ENCODE peak calls at places on chromosomes 1 and 21, in ten cellular contexts. C is thoracic aorta, P is body of pancreas, B is left ventricle myocardium inferior, U is breast epithelium, G is right lobe of liver, S is pancreas, M is cardiac muscle cell, E is lower lobe of right lung, Y is kidney epithelial cell. V is an unnamed sample. For H3K36me3, the result is how much of the 10 kb centered on the place peaks cover.

GRCh38 chr1:50105430-50105829 is 3.3 kb upstream of the ELAVL4 start:
- DNase-seq in C (no peak), P (no peak), B (no peak), U (no peak), G (no peak), S (no peak), M (peak), E (no peak), Y (no peak), V (no peak)

GRCh38 chr1:47201179-47201578 is 11.3 kb upstream of the PDZK1IP1 start:
- DNase-seq in C (no peak), P (no peak), B (no peak), U (no peak), G (no peak), S (no peak), M (no peak), E (no peak), Y (no peak), V (no peak)

GRCh38 chr1:207103892-207104373 is at the start of gene C4BPA:
- DNase-seq in C (no peak), P (peak), B (no peak), U (no peak), G (no peak), S (no peak), M (no peak), E (no peak), Y (no peak), V (peak)

GRCh38 chr21:9763807-9764206 is 757.6 kb upstream of the TPTE start:
- DNase-seq in C (no peak), P (no peak), B (no peak), U (no peak), G (no peak), S (no peak), M (no peak), E (no peak), Y (no peak), V (no peak)

GRCh38 chr1:245516178-245516829 is 361.5 kb downstream of the KIF26B start:
- DNase-seq in C (no peak), P (no peak), B (no peak), U (no peak), G (no peak), S (no peak), M (no peak), E (no peak), Y (no peak), V (no peak)

GRCh38 chr1:87684786-87685185 is 356.1 kb downstream of the LMO4 start:
- DNase-seq in C (no peak), P (no peak), B (no peak), U (no peak), G (no peak), S (no peak), M (no peak), E (no peak), Y (no peak), V (peak)

GRCh38 chr1:45038240-45038639 is 26.2 kb downstream of the UROD start:
- DNase-seq in C (no peak), P (no peak), B (no peak), U (no peak), G (no peak), S (no peak), M (no peak), E (no peak), Y (no peak), V (no peak)

GRCh38 chr1:975896-976683 is 5.8 kb downstream of the PERM1 start:
- DNase-seq in C (no peak), P (peak), B (no peak), U (peak), G (peak), S (peak), M (peak), E (peak), Y (no peak), V (peak)

GRCh38 chr1:101567582-101568189 is 330.9 kb downstream of the S1PR1 start:
- DNase-seq in C (no peak), P (peak), B (peak), U (no peak), G (peak), S (peak), M (peak), E (peak), Y (no peak), V (peak)

GRCh38 chr21:37451446-37451845 is 84.9 kb downstream of the DYRK1A start:
- DNase-seq in C (no peak), P (no peak), B (no peak), U (no peak), G (no peak), S (no peak), M (no peak), E (no peak), Y (no peak), V (no peak)

GRCh38 chr21:15141236-15141970 is 76.6 kb upstream of the NRIP1 start:
- DNase-seq in C (no peak), P (peak), B (no peak), U (no peak), G (peak), S (peak), M (no peak), E (peak), Y (no peak), V (peak)

GRCh38 chr1:224747578-224747977 is 131.5 kb downstream of the CNIH3 start:
- DNase-seq in C (no peak), P (no peak), B (no peak), U (no peak), G (no peak), S (no peak), M (no peak), E (no peak), Y (no peak), V (peak)

GRCh38 chr1:57188169-57188568 is 222.4 kb upstream of the C8B start:
- DNase-seq in C (no peak), P (no peak), B (no peak), U (no peak), G (no peak), S (no peak), M (no peak), E (no peak), Y (no peak), V (peak)

GRCh38 chr1:209652873-209653401 is 712 bp upstream of the LAMB3 start:
- DNase-seq in C (no peak), P (peak), B (peak), U (peak), G (peak), S (peak), M (peak), E (peak), Y (peak), V (peak)

GRCh38 chr1:156942176-156942575 is 21.7 kb downstream of the LRRC71 start:
- DNase-seq in C (no peak), P (no peak), B (no peak), U (no peak), G (no peak), S (no peak), M (no peak), E (no peak), Y (no peak), V (no peak)

GRCh38 chr1:232510367-232511110 is 119.4 kb downstream of the SIPA1L2 start:
- DNase-seq in C (no peak), P (no peak), B (no peak), U (no peak), G (no peak), S (no peak), M (no peak), E (no peak), Y (no peak), V (peak)

GRCh38 chr1:188594542-188595235 is 1765.9 kb downstream of the PLA2G4A start:
- DNase-seq in C (no peak), P (no peak), B (no peak), U (no peak), G (no peak), S (no peak), M (no peak), E (no peak), Y (no peak), V (no peak)

GRCh38 chr1:188599313-188599712 is 1770.6 kb downstream of the PLA2G4A start:
- DNase-seq in C (no peak), P (no peak), B (no peak), U (no peak), G (no peak), S (no peak), M (no peak), E (no peak), Y (no peak), V (no peak)
- TF ChIP-seq CTCF in C (no peak), P (no peak), B (no peak), U (no peak), G (no peak), S (no peak), M (no peak), E (no peak), Y (no peak), V (no peak)

GRCh38 chr1:16375521-16376359 is 8.7 kb downstream of the SZRD1 start:
- DNase-seq in C (no peak), P (no peak), B (no peak), U (no peak), G (no peak), S (no peak), M (peak), E (no peak), Y (no peak), V (no peak)
- H3K4me3 ChIP-seq in C (peak), P (no peak), B (peak), U (no peak), G (no peak), S (no peak), M (no peak), E (no peak), Y (no peak), V (no peak)

DNA sequence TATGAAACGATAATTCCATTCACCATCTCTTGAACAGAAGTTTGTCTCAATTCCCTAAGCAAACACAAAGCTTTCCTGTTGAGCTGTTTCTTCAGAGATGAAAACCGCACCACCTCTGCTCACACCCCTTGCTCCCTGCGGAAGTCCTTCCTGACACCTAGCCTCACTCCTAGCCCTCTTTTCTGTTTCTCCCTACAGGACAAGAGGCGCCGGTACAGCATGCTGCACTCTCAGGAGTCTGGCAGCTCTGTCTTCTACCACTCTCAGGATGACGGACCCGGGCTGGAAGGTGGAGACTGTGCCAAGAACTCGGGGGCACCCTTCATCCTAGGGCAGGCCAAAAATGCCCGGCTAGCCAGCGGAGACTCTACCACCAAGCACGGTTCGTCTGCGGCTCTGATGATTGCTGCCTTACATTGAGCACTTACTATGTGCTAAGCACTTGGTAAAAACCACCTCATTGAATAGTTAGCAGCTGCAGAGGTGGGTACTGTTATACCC is 45.5 kb downstream of the VWA5B1 start:
- DNase-seq in C (no peak), P (no peak), B (no peak), U (no peak), G (no peak), S (no peak), M (no peak), E (no peak), Y (no peak), V (no peak)
- H3K36me3 ChIP-seq in C (under half), P (under half), B (under half), U (under half), G (under half), S (under half), M (under half), E (under half), Y (under half), V (under half)

GRCh38 chr21:39911286-39911685 is 44.0 kb downstream of the PCP4 start:
- DNase-seq in C (no peak), P (no peak), B (no peak), U (no peak), G (no peak), S (no peak), M (no peak), E (no peak), Y (no peak), V (no peak)
- TF ChIP-seq CTCF in C (no peak), P (no peak), B (peak), U (no peak), G (no peak), S (no peak), M (no peak), E (no peak), Y (peak), V (no peak)

DNA sequence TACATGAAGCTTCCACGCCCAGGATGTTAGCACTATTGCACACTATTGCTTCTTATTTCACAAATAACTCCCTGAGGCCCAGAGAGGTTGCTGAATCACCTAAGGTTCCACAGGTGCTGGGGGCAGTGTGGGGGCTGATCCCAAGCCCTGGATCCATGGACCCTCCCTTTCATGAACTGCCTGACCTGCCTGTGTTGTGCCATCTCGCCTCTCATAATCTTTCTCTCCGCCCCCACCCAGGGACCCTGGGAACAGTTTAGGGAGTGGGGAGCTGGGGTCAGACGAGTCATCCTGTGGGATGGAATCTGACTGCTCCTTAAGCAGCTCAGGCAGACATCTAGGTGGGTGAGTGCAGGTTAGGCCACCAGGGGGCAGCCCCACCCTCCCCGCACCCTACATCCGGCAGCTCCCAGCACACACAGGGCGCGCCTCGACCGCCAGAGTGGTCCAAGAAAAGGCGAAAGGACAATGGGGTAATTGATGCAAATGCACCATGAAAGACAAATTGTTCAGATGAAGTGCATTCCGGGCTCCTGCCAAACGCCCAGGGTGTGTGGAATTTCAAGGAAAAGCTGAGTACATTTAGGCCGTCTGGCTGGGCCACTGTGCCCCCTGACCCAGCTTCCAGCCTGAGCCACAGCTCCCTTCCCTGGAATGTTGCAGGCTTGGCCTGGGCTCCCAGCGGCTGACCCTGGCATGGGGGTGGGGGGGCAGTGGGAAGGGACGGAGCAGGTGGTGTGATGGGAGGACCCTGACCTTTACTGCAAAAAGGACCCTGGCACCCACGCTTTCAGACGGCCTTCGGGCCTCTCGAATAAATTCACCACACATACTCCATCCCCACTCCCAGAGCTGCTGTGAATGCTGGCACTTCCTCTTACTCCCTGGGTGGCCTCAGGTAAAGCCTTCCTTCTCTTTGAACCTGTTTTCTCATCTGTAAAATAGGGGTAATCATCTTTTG is 20.8 kb downstream of the PHLDA3 start:
- DNase-seq in C (no peak), P (peak), B (peak), U (peak), G (peak), S (peak), M (peak), E (peak), Y (no peak), V (peak)
- H3K4me3 ChIP-seq in C (no peak), P (no peak), B (no peak), U (no peak), G (no peak), S (no peak), M (no peak), E (no peak), Y (no peak), V (no peak)

GRCh38 chr1:109628540-109629321 is 9.1 kb downstream of the AMPD2 start:
- DNase-seq in C (no peak), P (no peak), B (no peak), U (no peak), G (no peak), S (no peak), M (no peak), E (no peak), Y (peak), V (peak)
- H3K36me3 ChIP-seq in C (half or more), P (under half), B (under half), U (under half), G (under half), S (under half), M (under half), E (half or more), Y (under half), V (under half)